ENCODE peak calls at places on chromosomes 11 and 22, in ten cellular contexts. K is H54; Y is 8988T; G is CD14-positive monocyte; L is fibroblast of pulmonary artery; J is EL; N is activated CD8-positive, alpha-beta T cell treated with anti-CD3 and anti-CD28 coated beads for 36 hours; C is kidney tubule cell; M is activated CD8-positive, alpha-beta memory T cell treated with anti-CD3 and anti-CD28 coated beads for 24 hours; Z is T-helper 9 cell. D is an unnamed sample.

GRCh38 chr11:17575431-17576425 is 28.7 kb downstream of the OTOG start:
- DNase-seq in K (no peak), Y (no peak), G (peak), L (no peak), J (no peak), N (no peak), C (no peak), M (peak), Z (no peak), D (no peak)

GRCh38 chr22:20046730-20047129 is 25.8 kb downstream of the TANGO2 start:
- DNase-seq in K (no peak), Y (no peak), G (no peak), L (no peak), J (no peak), N (no peak), C (no peak), M (no peak), Z (no peak), D (no peak)

GRCh38 chr11:10979529-10979928 is 121.7 kb upstream of the ZBED5 start:
- DNase-seq in K (no peak), Y (no peak), G (no peak), L (no peak), J (no peak), N (no peak), C (no peak), M (no peak), Z (no peak), D (no peak)

GRCh38 chr22:43953988-43954771 is 1.1 kb upstream of the SAMM50 start:
- DNase-seq in K (no peak), Y (no peak), G (no peak), L (no peak), J (no peak), N (no peak), C (no peak), M (no peak), Z (no peak), D (no peak)

GRCh38 chr11:2549491-2549875 is 104.7 kb downstream of the KCNQ1 start:
- DNase-seq in K (no peak), Y (no peak), G (peak), L (no peak), J (no peak), N (no peak), C (no peak), M (no peak), Z (no peak), D (no peak)

GRCh38 chr22:43500792-43501785 is 89.3 kb downstream of the MPPED1 start:
- DNase-seq in K (no peak), Y (no peak), G (no peak), L (no peak), J (no peak), N (no peak), C (no peak), M (no peak), Z (no peak), D (no peak)

GRCh38 chr11:19955660-19956059 is 204.6 kb downstream of the DBX1 start:
- DNase-seq in K (no peak), Y (no peak), G (no peak), L (no peak), J (no peak), N (no peak), C (no peak), M (no peak), Z (no peak), D (no peak)

GRCh38 chr11:72066855-72067254 is 13.5 kb downstream of the NUMA1 start:
- DNase-seq in K (no peak), Y (no peak), G (no peak), L (no peak), J (no peak), N (no peak), C (no peak), M (no peak), Z (no peak), D (no peak)

GRCh38 chr11:68596231-68596630 is 88.1 kb upstream of the GAL start:
- DNase-seq in K (no peak), Y (no peak), G (no peak), L (no peak), J (no peak), N (no peak), C (no peak), M (no peak), Z (no peak), D (no peak)

GRCh38 chr11:5605849-5606248 is 9.4 kb downstream of the TRIM6 start:
- DNase-seq in K (peak), Y (no peak), G (no peak), L (peak), J (peak), N (no peak), C (peak), M (no peak), Z (no peak), D (no peak)

GRCh38 chr22:30318773-30319419 is 7.8 kb downstream of the TBC1D10A start:
- DNase-seq in K (no peak), Y (no peak), G (no peak), L (no peak), J (no peak), N (no peak), C (no peak), M (no peak), Z (no peak), D (no peak)

GRCh38 chr22:30045001-30045887 is 35.0 kb upstream of the HORMAD2 start:
- DNase-seq in K (no peak), Y (no peak), G (no peak), L (no peak), J (no peak), N (no peak), C (no peak), M (no peak), Z (no peak), D (no peak)

GRCh38 chr22:47345025-47345424 is 582.6 kb downstream of the TBC1D22A start:
- DNase-seq in K (no peak), Y (no peak), G (no peak), L (no peak), J (no peak), N (no peak), C (no peak), M (no peak), Z (no peak), D (no peak)

GRCh38 chr11:34223021-34223813 is 117.8 kb downstream of the NAT10 start:
- DNase-seq in K (no peak), Y (no peak), G (no peak), L (peak), J (peak), N (no peak), C (peak), M (no peak), Z (no peak), D (no peak)

GRCh38 chr11:107293677-107294344 is 163.8 kb downstream of the CWF19L2 start:
- DNase-seq in K (no peak), Y (no peak), G (no peak), L (no peak), J (no peak), N (no peak), C (no peak), M (no peak), Z (no peak), D (no peak)

GRCh38 chr11:69546735-69547370 is 65.4 kb downstream of the LINC01488 start:
- DNase-seq in K (no peak), Y (no peak), G (no peak), L (no peak), J (no peak), N (peak), C (no peak), M (no peak), Z (no peak), D (no peak)

GRCh38 chr11:7019500-7020182 is 505 bp downstream of the ZNF214 start:
- DNase-seq in K (peak), Y (peak), G (no peak), L (no peak), J (peak), N (no peak), C (peak), M (no peak), Z (no peak), D (no peak)

GRCh38 chr11:12092714-12093113 is 17.7 kb upstream of the MICAL2 start:
- DNase-seq in K (no peak), Y (no peak), G (no peak), L (no peak), J (no peak), N (no peak), C (no peak), M (no peak), Z (no peak), D (no peak)

GRCh38 chr11:31628111-31628510 is 118.5 kb downstream of the ELP4 start:
- DNase-seq in K (no peak), Y (no peak), G (no peak), L (no peak), J (no peak), N (no peak), C (no peak), M (no peak), Z (no peak), D (no peak)

GRCh38 chr22:20583471-20583922 is 76.1 kb downstream of the MED15 start:
- DNase-seq in K (no peak), Y (no peak), G (no peak), L (no peak), J (no peak), N (no peak), C (no peak), M (no peak), Z (no peak), D (no peak)

GRCh38 chr11:21710791-21711190 is 482.1 kb upstream of the ANO5 start:
- DNase-seq in K (no peak), Y (no peak), G (no peak), L (no peak), J (no peak), N (no peak), C (no peak), M (no peak), Z (no peak), D (no peak)

GRCh38 chr11:65362320-65362931 is 7.9 kb downstream of the TIGD3 start:
- DNase-seq in K (no peak), Y (no peak), G (no peak), L (no peak), J (no peak), N (peak), C (no peak), M (no peak), Z (no peak), D (no peak)

GRCh38 chr11:74743640-74744039 is 5.0 kb upstream of the RNF169 start:
- DNase-seq in K (no peak), Y (no peak), G (no peak), L (no peak), J (no peak), N (no peak), C (no peak), M (peak), Z (no peak), D (no peak)

GRCh38 chr22:21984793-21985192 is 2.2 kb upstream of the TOP3B start:
- DNase-seq in K (no peak), Y (no peak), G (no peak), L (peak), J (peak), N (peak), C (peak), M (no peak), Z (no peak), D (no peak)

D was measured in central memory CD4-positive, alpha-beta T cell.